ENCODE peak calls at places on chromosomes 12 and 14, in ten cellular contexts. One of them, this sample, is unnamed.

GRCh38 chr12:74066476-74066875 is 471.2 kb upstream of the ATXN7L3B start:
- DNase-seq in hippocampal formation: no peak
- DNase-seq in RPMI7951: no peak
- DNase-seq in iPS-NIHi11: no peak
- DNase-seq in LoVo: no peak
- DNase-seq in COR-L47: no peak
- DNase-seq in NCI-H510A treated with DMSO at 0.1 percent for 48 hours: peak; percentile 82
- DNase-seq in naive thymus-derived CD4-positive, alpha-beta T cell: no peak
- DNase-seq in cardiac fibroblast: no peak
- DNase-seq in stimulated activated CD8-positive, alpha-beta memory T cell treated with anti-CD3 and anti-CD28 coated beads, Interleukin-2, amount 100 ng/mL, for 1 hour: no peak
- DNase-seq in this sample: no peak

GRCh38 chr14:59213368-59214315 is 25.2 kb downstream of the DAAM1 start:
- DNase-seq in COR-L47: no peak
- DNase-seq in cardiac fibroblast: no peak
- DNase-seq in NCI-H510A treated with DMSO at 0.1 percent for 48 hours: peak; percentile 64
- DNase-seq in iPS-NIHi11: no peak
- DNase-seq in stimulated activated CD8-positive, alpha-beta memory T cell treated with anti-CD3 and anti-CD28 coated beads, Interleukin-2, amount 100 ng/mL, for 1 hour: no peak
- DNase-seq in hippocampal formation: no peak
- DNase-seq in LoVo: no peak
- DNase-seq in RPMI7951: no peak
- DNase-seq in naive thymus-derived CD4-positive, alpha-beta T cell: no peak
- DNase-seq in this sample: no peak

GRCh38 chr14:33568935-33569579 is 381.8 kb downstream of the EGLN3 start:
- DNase-seq in stimulated activated CD8-positive, alpha-beta memory T cell treated with anti-CD3 and anti-CD28 coated beads, Interleukin-2, amount 100 ng/mL, for 1 hour: no peak
- DNase-seq in cardiac fibroblast: peak; percentile 22
- DNase-seq in RPMI7951: peak; percentile 23
- DNase-seq in NCI-H510A treated with DMSO at 0.1 percent for 48 hours: no peak
- DNase-seq in naive thymus-derived CD4-positive, alpha-beta T cell: no peak
- DNase-seq in hippocampal formation: no peak
- DNase-seq in LoVo: no peak
- DNase-seq in iPS-NIHi11: no peak
- DNase-seq in COR-L47: no peak
- DNase-seq in this sample: no peak

GRCh38 chr12:42762395-42762925 is 172.9 kb upstream of the PRICKLE1 start:
- DNase-seq in stimulated activated CD8-positive, alpha-beta memory T cell treated with anti-CD3 and anti-CD28 coated beads, Interleukin-2, amount 100 ng/mL, for 1 hour: no peak
- DNase-seq in naive thymus-derived CD4-positive, alpha-beta T cell: no peak
- DNase-seq in iPS-NIHi11: no peak
- DNase-seq in cardiac fibroblast: no peak
- DNase-seq in RPMI7951: no peak
- DNase-seq in LoVo: no peak
- DNase-seq in hippocampal formation: no peak
- DNase-seq in NCI-H510A treated with DMSO at 0.1 percent for 48 hours: no peak
- DNase-seq in COR-L47: no peak
- DNase-seq in this sample: no peak

GRCh38 chr14:23041729-23042128 is 283 bp upstream of the PSMB11 start:
- DNase-seq in LoVo: no peak
- DNase-seq in COR-L47: no peak
- DNase-seq in naive thymus-derived CD4-positive, alpha-beta T cell: no peak
- DNase-seq in stimulated activated CD8-positive, alpha-beta memory T cell treated with anti-CD3 and anti-CD28 coated beads, Interleukin-2, amount 100 ng/mL, for 1 hour: no peak
- DNase-seq in cardiac fibroblast: no peak
- DNase-seq in hippocampal formation: no peak
- DNase-seq in RPMI7951: peak; percentile 33
- DNase-seq in NCI-H510A treated with DMSO at 0.1 percent for 48 hours: no peak
- DNase-seq in iPS-NIHi11: no peak
- DNase-seq in this sample: no peak

GRCh38 chr12:116590561-116590960 is 31.4 kb downstream of the MAP1LC3B2 start:
- DNase-seq in COR-L47: peak; percentile 4
- DNase-seq in hippocampal formation: no peak
- DNase-seq in stimulated activated CD8-positive, alpha-beta memory T cell treated with anti-CD3 and anti-CD28 coated beads, Interleukin-2, amount 100 ng/mL, for 1 hour: no peak
- DNase-seq in naive thymus-derived CD4-positive, alpha-beta T cell: no peak
- DNase-seq in RPMI7951: peak; percentile 61
- DNase-seq in cardiac fibroblast: no peak
- DNase-seq in NCI-H510A treated with DMSO at 0.1 percent for 48 hours: no peak
- DNase-seq in iPS-NIHi11: no peak
- DNase-seq in LoVo: peak; percentile 72
- DNase-seq in this sample: no peak

GRCh38 chr12:120055231-120055630 is 61.3 kb downstream of the RAB35 start:
- DNase-seq in COR-L47: no peak
- DNase-seq in naive thymus-derived CD4-positive, alpha-beta T cell: no peak
- DNase-seq in LoVo: no peak
- DNase-seq in iPS-NIHi11: no peak
- DNase-seq in stimulated activated CD8-positive, alpha-beta memory T cell treated with anti-CD3 and anti-CD28 coated beads, Interleukin-2, amount 100 ng/mL, for 1 hour: no peak
- DNase-seq in cardiac fibroblast: no peak
- DNase-seq in hippocampal formation: no peak
- DNase-seq in NCI-H510A treated with DMSO at 0.1 percent for 48 hours: no peak
- DNase-seq in RPMI7951: peak; percentile 22
- DNase-seq in this sample: no peak

GRCh38 chr12:106300761-106301160 is 1.8 kb upstream of the TCP11L2 start:
- DNase-seq in naive thymus-derived CD4-positive, alpha-beta T cell: no peak
- DNase-seq in LoVo: peak; percentile 25
- DNase-seq in stimulated activated CD8-positive, alpha-beta memory T cell treated with anti-CD3 and anti-CD28 coated beads, Interleukin-2, amount 100 ng/mL, for 1 hour: no peak
- DNase-seq in hippocampal formation: no peak
- DNase-seq in NCI-H510A treated with DMSO at 0.1 percent for 48 hours: no peak
- DNase-seq in RPMI7951: no peak
- DNase-seq in iPS-NIHi11: no peak
- DNase-seq in cardiac fibroblast: no peak
- DNase-seq in COR-L47: no peak
- DNase-seq in this sample: no peak

GRCh38 chr12:6384499-6385436 is 806 bp downstream of the LTBR start:
- DNase-seq in iPS-NIHi11: no peak
- DNase-seq in LoVo: no peak
- DNase-seq in naive thymus-derived CD4-positive, alpha-beta T cell: no peak
- DNase-seq in stimulated activated CD8-positive, alpha-beta memory T cell treated with anti-CD3 and anti-CD28 coated beads, Interleukin-2, amount 100 ng/mL, for 1 hour: no peak
- DNase-seq in COR-L47: no peak
- DNase-seq in hippocampal formation: no peak
- DNase-seq in cardiac fibroblast: no peak
- DNase-seq in NCI-H510A treated with DMSO at 0.1 percent for 48 hours: no peak
- DNase-seq in RPMI7951: peak; percentile 9
- DNase-seq in this sample: peak; percentile 42

GRCh38 chr14:84975503-84975902 is 554.4 kb upstream of the FLRT2 start:
- DNase-seq in hippocampal formation: no peak
- DNase-seq in cardiac fibroblast: no peak
- DNase-seq in NCI-H510A treated with DMSO at 0.1 percent for 48 hours: no peak
- DNase-seq in naive thymus-derived CD4-positive, alpha-beta T cell: no peak
- DNase-seq in iPS-NIHi11: no peak
- DNase-seq in stimulated activated CD8-positive, alpha-beta memory T cell treated with anti-CD3 and anti-CD28 coated beads, Interleukin-2, amount 100 ng/mL, for 1 hour: no peak
- DNase-seq in COR-L47: no peak
- DNase-seq in RPMI7951: no peak
- DNase-seq in LoVo: no peak
- DNase-seq in this sample: no peak

GRCh38 chr12:63961543-63961942 is 117.0 kb downstream of the SRGAP1 start:
- DNase-seq in LoVo: no peak
- DNase-seq in RPMI7951: no peak
- DNase-seq in hippocampal formation: no peak
- DNase-seq in COR-L47: no peak
- DNase-seq in iPS-NIHi11: no peak
- DNase-seq in NCI-H510A treated with DMSO at 0.1 percent for 48 hours: no peak
- DNase-seq in cardiac fibroblast: no peak
- DNase-seq in stimulated activated CD8-positive, alpha-beta memory T cell treated with anti-CD3 and anti-CD28 coated beads, Interleukin-2, amount 100 ng/mL, for 1 hour: no peak
- DNase-seq in naive thymus-derived CD4-positive, alpha-beta T cell: no peak
- DNase-seq in this sample: no peak

GRCh38 chr12:31647106-31647505 is 12.4 kb upstream of the ETFBKMT start:
- DNase-seq in stimulated activated CD8-positive, alpha-beta memory T cell treated with anti-CD3 and anti-CD28 coated beads, Interleukin-2, amount 100 ng/mL, for 1 hour: no peak
- DNase-seq in hippocampal formation: no peak
- DNase-seq in iPS-NIHi11: no peak
- DNase-seq in COR-L47: no peak
- DNase-seq in NCI-H510A treated with DMSO at 0.1 percent for 48 hours: no peak
- DNase-seq in RPMI7951: peak; percentile 65
- DNase-seq in LoVo: no peak
- DNase-seq in cardiac fibroblast: no peak
- DNase-seq in naive thymus-derived CD4-positive, alpha-beta T cell: no peak
- DNase-seq in this sample: no peak

GRCh38 chr12:93972411-93973208 is 175.8 kb upstream of the PLXNC1 start:
- DNase-seq in LoVo: no peak
- DNase-seq in NCI-H510A treated with DMSO at 0.1 percent for 48 hours: no peak
- DNase-seq in hippocampal formation: no peak
- DNase-seq in stimulated activated CD8-positive, alpha-beta memory T cell treated with anti-CD3 and anti-CD28 coated beads, Interleukin-2, amount 100 ng/mL, for 1 hour: no peak
- DNase-seq in cardiac fibroblast: peak; percentile 59
- DNase-seq in naive thymus-derived CD4-positive, alpha-beta T cell: no peak
- DNase-seq in COR-L47: no peak
- DNase-seq in RPMI7951: peak; percentile 94
- DNase-seq in iPS-NIHi11: no peak
- DNase-seq in this sample: no peak

GRCh38 chr12:48958049-48958388 is 732 bp upstream of the ARF3 start:
- DNase-seq in NCI-H510A treated with DMSO at 0.1 percent for 48 hours: no peak
- DNase-seq in stimulated activated CD8-positive, alpha-beta memory T cell treated with anti-CD3 and anti-CD28 coated beads, Interleukin-2, amount 100 ng/mL, for 1 hour: no peak
- DNase-seq in LoVo: peak; percentile 25
- DNase-seq in hippocampal formation: no peak
- DNase-seq in COR-L47: no peak
- DNase-seq in RPMI7951: no peak
- DNase-seq in naive thymus-derived CD4-positive, alpha-beta T cell: no peak
- DNase-seq in iPS-NIHi11: no peak
- DNase-seq in cardiac fibroblast: no peak
- DNase-seq in this sample: no peak

GRCh38 chr14:85532981-85533820 is 3.3 kb downstream of the FLRT2 start:
- DNase-seq in COR-L47: peak; percentile 55
- DNase-seq in stimulated activated CD8-positive, alpha-beta memory T cell treated with anti-CD3 and anti-CD28 coated beads, Interleukin-2, amount 100 ng/mL, for 1 hour: no peak
- DNase-seq in hippocampal formation: peak; percentile 45
- DNase-seq in NCI-H510A treated with DMSO at 0.1 percent for 48 hours: peak; percentile 50
- DNase-seq in LoVo: no peak
- DNase-seq in cardiac fibroblast: peak; percentile 92
- DNase-seq in RPMI7951: peak; percentile 85
- DNase-seq in naive thymus-derived CD4-positive, alpha-beta T cell: no peak
- DNase-seq in iPS-NIHi11: peak; percentile 72
- DNase-seq in this sample: peak; percentile 42